ENCODE peak calls at places on chromosomes 5 and 9, in eight cellular contexts. T, B, W, H, D, P, G and C are unnamed samples.

GRCh38 chr5:88452820-88453219 is 184.2 kb upstream of the TMEM161B start:
- DNase-seq in D (no peak), P (peak; percentile 1), H (no peak), T (no peak), G (peak; percentile 17), B (no peak), W (no peak), C (no peak)

GRCh38 chr9:75108571-75108970 is 20.3 kb downstream of the OSTF1 start:
- DNase-seq in T (no peak), P (peak; percentile 83), W (peak; percentile 15), G (peak; percentile 69), D (no peak), H (peak; percentile 72), B (no peak), C (no peak)

GRCh38 chr5:132500931-132501628 is 10.5 kb upstream of the IRF1 start:
- DNase-seq in W (no peak), H (peak; percentile 64), D (peak; percentile 84), G (peak; percentile 40), B (peak; percentile 74), P (peak; percentile 66), T (peak; percentile 40), C (peak; percentile 86)

GRCh38 chr9:135681161-135681560 is 18.1 kb downstream of the LCN9 start:
- DNase-seq in D (no peak), T (no peak), P (no peak), W (no peak), H (no peak), B (no peak), G (no peak), C (no peak)

GRCh38 chr9:36725777-36726356 is 153.2 kb downstream of the MELK start:
- DNase-seq in G (peak; percentile 7), D (no peak), T (no peak), B (no peak), W (no peak), H (no peak), P (no peak), C (no peak)

GRCh38 chr5:88269222-88269771 is 652 bp upstream of the TMEM161B start:
- DNase-seq in P (peak; percentile 21), H (no peak), B (no peak), D (no peak), T (no peak), G (peak; percentile 30), W (no peak), C (no peak)

GRCh38 chr5:74288448-74289109 is 351.9 kb downstream of the ENC1 start:
- DNase-seq in P (no peak), T (no peak), D (no peak), B (no peak), H (no peak), W (no peak), G (no peak), C (no peak)

GRCh38 chr9:13554626-13555025 is 275.1 kb upstream of the MPDZ start:
- DNase-seq in P (no peak), H (no peak), B (no peak), G (no peak), D (no peak), W (no peak), T (no peak), C (no peak)

GRCh38 chr9:75358837-75359236 is 270.5 kb downstream of the OSTF1 start:
- DNase-seq in P (no peak), H (no peak), D (no peak), T (no peak), G (no peak), W (no peak), B (no peak), C (no peak)